ENCODE peak calls at places on chromosomes 16 and 17, in four cellular contexts. G is fibroblast of lung, Y is hepatocyte, F is HCT116. R is an unnamed sample.

GRCh38 chr17:77439382-77440013 is 298.7 kb downstream of the SEC14L1 start:
- DNase-seq in G (no peak), F (no peak), Y (peak; percentile 68), R (no peak)

GRCh38 chr16:86566601-86566965 is at the start of gene FOXC2:
- DNase-seq in Y (peak; percentile 91), G (peak; percentile 97), F (no peak), R (peak; percentile 92)

GRCh38 chr17:18860161-18860972 is 2.4 kb downstream of the PRPSAP2 start:
- DNase-seq in Y (no peak), F (no peak), G (peak; percentile 26), R (no peak)

GRCh38 chr16:528111-529011 is 849 bp downstream of the CAPN15 start:
- DNase-seq in F (no peak), G (peak; percentile 64), Y (peak; percentile 75), R (peak; percentile 55)

GRCh38 chr17:30363715-30364202 is 15.0 kb upstream of the CPD start:
- DNase-seq in G (peak; percentile 81), F (no peak), Y (no peak), R (peak; percentile 79)

GRCh38 chr16:4700997-4701743 is 7.8 kb downstream of the NUDT16L1 start:
- DNase-seq in G (no peak), F (no peak), Y (no peak), R (no peak)

GRCh38 chr16:72637306-72637705 is 410.6 kb downstream of the ZFHX3 start:
- DNase-seq in Y (peak; percentile 45), G (peak; percentile 74), F (no peak), R (peak; percentile 68)

GRCh38 chr16:55035037-55035436 is 104.4 kb downstream of the IRX5 start:
- DNase-seq in G (no peak), F (peak; percentile 19), Y (peak; percentile 61), R (no peak)

GRCh38 chr16:87933140-87933495 is 3.2 kb downstream of the CA5A start:
- DNase-seq in F (no peak), Y (no peak), G (no peak), R (no peak)

GRCh38 chr16:11583171-11583570 is 3.5 kb downstream of the LITAF start:
- DNase-seq in Y (no peak), G (peak; percentile 95), F (no peak), R (peak; percentile 95)

GRCh38 chr16:66093217-66093616 is 273.3 kb upstream of the CDH5 start:
- DNase-seq in Y (no peak), F (no peak), G (peak; percentile 85), R (peak; percentile 82)

GRCh38 chr16:88131966-88132365 is 180.7 kb downstream of the BANP start:
- DNase-seq in G (no peak), F (no peak), Y (no peak), R (no peak)

GRCh38 chr16:194516-194915 is 14.3 kb downstream of the HBQ1 start:
- DNase-seq in G (peak; percentile 27), F (no peak), Y (no peak), R (peak; percentile 13)

GRCh38 chr16:54048994-54049929 is 237.3 kb downstream of the IRX3 start:
- DNase-seq in F (no peak), Y (no peak), G (no peak), R (no peak)

GRCh38 chr17:39579318-39580081 is 28.2 kb downstream of the NEUROD2 start:
- DNase-seq in Y (no peak), G (no peak), F (no peak), R (no peak)

GRCh38 chr17:64982139-64982802 is 63.0 kb upstream of the LRRC37A3 start:
- DNase-seq in Y (no peak), G (peak; percentile 40), F (no peak), R (no peak)

GRCh38 chr17:75010683-75011406 is 1.6 kb upstream of the MRPL58 start:
- DNase-seq in G (peak; percentile 42), F (no peak), Y (peak; percentile 76), R (peak; percentile 30)

GRCh38 chr17:13671771-13672170 is 70.0 kb upstream of the HS3ST3A1 start:
- DNase-seq in F (no peak), Y (no peak), G (peak; percentile 80), R (peak; percentile 66)

GRCh38 chr17:80850817-80851216 is 140.8 kb upstream of the CHMP6 start:
- DNase-seq in G (peak; percentile 37), F (no peak), Y (no peak), R (no peak)

GRCh38 chr17:17220529-17220928 is 14.4 kb upstream of the PLD6 start:
- DNase-seq in Y (no peak), F (no peak), G (no peak), R (no peak)

GRCh38 chr17:40355123-40355803 is 9.3 kb downstream of the GJD3 start:
- DNase-seq in F (no peak), Y (peak; percentile 75), G (no peak), R (no peak)

GRCh38 chr17:46865100-46865499 is 13.7 kb downstream of the WNT9B start:
- DNase-seq in Y (no peak), G (peak; percentile 68), F (no peak), R (peak; percentile 52)

GRCh38 chr17:61393550-61393903 is 6.1 kb upstream of the TBX2 start:
- DNase-seq in F (no peak), G (no peak), Y (no peak), R (no peak)

GRCh38 chr16:46673320-46674013 is 15.5 kb downstream of the VPS35 start:
- DNase-seq in Y (peak; percentile 80), F (peak; percentile 51), G (peak; percentile 50), R (peak; percentile 31)

GRCh38 chr17:76124582-76125390 is 16.3 kb downstream of the FOXJ1 start:
- DNase-seq in Y (peak; percentile 12), F (no peak), G (no peak), R (no peak)

GRCh38 chr17:57256708-57257112 is 387 bp downstream of the MSI2 start:
- DNase-seq in G (peak; percentile 23), Y (peak; percentile 62), F (no peak), R (no peak)

GRCh38 chr17:50331085-50331791 is 14.7 kb upstream of the XYLT2 start:
- DNase-seq in F (no peak), Y (no peak), G (peak; percentile 97), R (peak; percentile 97)
- TF ChIP-seq EZH2 in F (no peak), Y (no peak), G (no peak), R (no peak)

GRCh38 chr17:44308865-44309264 is 464 bp downstream of the RUNDC3A start:
- DNase-seq in Y (no peak), G (no peak), F (no peak), R (no peak)

GRCh38 chr17:44308320-44308818 is at the start of gene RUNDC3A:
- DNase-seq in Y (peak; percentile 95), G (peak; percentile 69), F (peak; percentile 36), R (peak; percentile 41)

GRCh38 chr17:44309472-44309871 is 1.1 kb downstream of the RUNDC3A start:
- DNase-seq in Y (no peak), G (no peak), F (no peak), R (no peak)

GRCh38 chr17:44310188-44310587 is 1.8 kb downstream of the RUNDC3A start:
- DNase-seq in G (no peak), Y (no peak), F (no peak), R (no peak)

DNA sequence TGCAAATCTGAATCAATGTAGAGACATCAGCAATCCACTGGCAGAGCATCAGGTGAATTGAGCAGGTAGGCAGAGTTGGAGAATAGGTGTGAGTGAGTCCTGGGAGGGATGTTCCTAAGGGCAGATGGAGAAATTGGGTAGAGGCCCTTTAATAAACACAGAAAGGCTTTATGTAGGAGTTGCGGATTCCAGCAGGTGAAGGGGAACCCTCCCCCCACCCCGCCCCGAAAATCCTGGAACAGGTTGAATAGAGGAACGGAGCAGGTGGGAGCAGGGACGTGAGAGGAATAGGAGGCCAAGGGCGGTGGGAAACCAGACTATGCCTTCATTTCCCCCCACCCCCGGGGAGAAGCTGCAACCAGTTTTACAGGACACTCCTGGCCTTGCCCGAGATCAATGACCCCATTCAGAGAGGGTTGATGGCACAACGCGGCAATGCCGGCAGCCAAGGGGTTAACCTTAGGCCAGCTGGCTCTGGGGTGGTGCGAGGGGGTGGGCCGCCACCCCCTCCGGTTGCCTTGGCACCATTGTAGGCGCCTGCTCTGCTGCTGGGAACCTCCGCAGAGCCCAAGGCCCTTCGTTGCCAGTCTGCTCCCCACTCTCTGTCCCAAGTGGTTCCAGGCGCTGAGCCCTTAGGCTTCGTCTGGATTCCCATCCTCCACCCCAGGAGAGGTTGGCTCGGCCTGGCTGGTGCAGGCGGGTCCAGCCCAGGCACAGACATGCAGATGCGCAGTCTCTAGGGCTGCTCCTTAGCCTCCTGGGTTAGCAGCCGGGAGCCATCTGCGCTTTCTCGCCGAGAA is 814 bp upstream of the RUNDC3A start:
- DNase-seq in G (peak; percentile 18), F (no peak), Y (peak; percentile 79), R (peak; percentile 10)
- TF ChIP-seq EZH2 in G (no peak), F (no peak), Y (no peak), R (no peak)

GRCh38 chr16:2467301-2468141 is 3.6 kb upstream of the NTN3 start:
- DNase-seq in F (peak; percentile 41), Y (peak; percentile 84), G (peak; percentile 72), R (peak; percentile 57)

GRCh38 chr16:2466667-2467300 is 4.3 kb upstream of the NTN3 start:
- DNase-seq in F (no peak), G (no peak), Y (no peak), R (no peak)

GRCh38 chr16:2469399-2470233 is 1.5 kb upstream of the NTN3 start:
- DNase-seq in F (no peak), Y (no peak), G (no peak), R (no peak)

GRCh38 chr16:2468725-2469398 is 2.2 kb upstream of the NTN3 start:
- DNase-seq in F (no peak), Y (no peak), G (no peak), R (no peak)

DNA sequence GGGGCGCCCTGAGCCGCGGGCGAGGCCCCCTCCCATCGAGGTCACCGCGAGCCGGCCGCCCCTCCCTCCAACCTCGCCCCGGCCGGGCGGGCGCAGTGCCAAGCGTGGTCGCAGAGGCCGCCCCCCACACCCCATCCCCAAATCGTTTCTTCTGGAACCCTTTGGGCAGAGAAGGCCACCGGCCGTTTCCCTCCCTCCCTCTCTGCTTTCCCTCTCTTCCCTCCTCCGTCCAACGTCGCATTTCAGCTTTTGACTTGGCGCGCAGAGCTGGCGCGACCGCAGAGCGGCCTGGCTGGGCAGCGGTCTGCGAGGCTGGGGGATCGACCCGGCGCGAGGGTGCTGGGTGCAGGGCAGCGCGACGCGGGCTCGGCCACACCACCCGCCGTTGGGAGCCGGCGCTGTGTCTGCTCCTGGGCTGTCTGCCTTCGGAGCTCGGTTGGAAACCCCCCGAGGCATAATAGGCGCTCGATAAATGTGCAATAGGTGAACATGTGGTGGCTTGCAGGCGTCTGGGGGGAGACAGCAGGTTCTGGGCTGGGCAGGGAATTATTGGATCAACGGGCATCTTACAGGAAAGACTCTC is 2.9 kb upstream of the NTN3 start:
- DNase-seq in G (no peak), F (no peak), Y (peak; percentile 48), R (no peak)
- TF ChIP-seq EZH2 in G (no peak), F (no peak), Y (no peak), R (no peak)

GRCh38 chr17:4475463-4475862 is 23.2 kb upstream of the SPNS2 start:
- DNase-seq in Y (no peak), G (no peak), F (no peak), R (no peak)

GRCh38 chr17:4476017-4476416 is 22.7 kb upstream of the SPNS2 start:
- DNase-seq in G (no peak), Y (peak; percentile 60), F (no peak), R (no peak)

GRCh38 chr17:4472281-4472680 is 26.4 kb upstream of the SPNS2 start:
- DNase-seq in F (no peak), G (no peak), Y (no peak), R (no peak)

GRCh38 chr17:4475001-4475400 is 23.7 kb upstream of the SPNS2 start:
- DNase-seq in F (no peak), G (no peak), Y (no peak), R (no peak)

DNA sequence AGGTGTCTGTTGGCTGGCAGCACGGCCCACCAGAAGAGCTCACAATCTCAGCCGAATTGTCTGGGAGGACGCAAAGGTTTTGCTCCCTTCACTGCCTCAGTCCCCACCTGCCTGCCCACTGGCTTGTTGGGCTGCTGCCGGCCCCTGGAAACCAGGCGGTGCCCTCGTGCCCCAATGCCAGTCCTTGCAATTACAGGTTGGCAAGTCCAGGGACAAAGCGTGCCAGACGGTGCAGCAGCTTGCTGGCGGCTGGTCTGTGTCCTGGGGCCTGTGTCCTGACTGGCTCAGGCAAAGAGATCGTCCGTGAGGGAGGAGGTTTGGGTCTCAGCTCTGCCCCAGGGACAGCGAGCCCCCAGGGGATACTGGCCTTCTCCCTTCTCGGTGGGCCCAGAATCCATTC is 24.6 kb upstream of the SPNS2 start:
- DNase-seq in G (no peak), F (no peak), Y (no peak), R (no peak)
- TF ChIP-seq EZH2 in G (no peak), F (no peak), Y (no peak), R (no peak)

R was measured in astrocyte.